ENCODE peak calls at places on chromosomes 11 and 22, in five cellular contexts. V is osteocyte; P is activated CD4-positive, alpha-beta T cell treated with anti-CD3 and anti-CD28 coated beads for 48 hours; Q is NCI-H1092 treated with DMSO at 0.1 percent for 48 hours; R is central memory CD4-positive, alpha-beta T cell. A is an unnamed sample.

GRCh38 chr11:84384637-84385227 is 1098.6 kb upstream of the CCDC90B start:
- DNase-seq in V (no peak), P (peak), Q (peak), R (no peak), A (peak)

GRCh38 chr11:328012-328411 is 7.4 kb upstream of the IFITM3 start:
- DNase-seq in V (no peak), P (no peak), Q (no peak), R (no peak), A (no peak)

GRCh38 chr22:50600541-50600940 is at the start of gene MAPK8IP2:
- DNase-seq in V (no peak), P (no peak), Q (no peak), R (no peak), A (no peak)

GRCh38 chr22:37173709-37174108 is 14.3 kb downstream of the C1QTNF6 start:
- DNase-seq in V (no peak), P (no peak), Q (no peak), R (no peak), A (no peak)

GRCh38 chr22:43305806-43306205 is 37.4 kb downstream of the SCUBE1 start:
- DNase-seq in V (no peak), P (no peak), Q (peak), R (no peak), A (no peak)

GRCh38 chr11:63920126-63920869 is 3.3 kb upstream of the RCOR2 start:
- DNase-seq in V (no peak), P (no peak), Q (no peak), R (no peak), A (no peak)

GRCh38 chr11:131845255-131845654 is 474.8 kb downstream of the NTM start:
- DNase-seq in V (no peak), P (no peak), Q (no peak), R (no peak), A (no peak)

GRCh38 chr22:30250039-30250565 is 3.5 kb upstream of the LIF start:
- DNase-seq in V (no peak), P (no peak), Q (no peak), R (no peak), A (no peak)

GRCh38 chr22:47622541-47622940 is 860.1 kb downstream of the TBC1D22A start:
- DNase-seq in V (peak), P (no peak), Q (no peak), R (no peak), A (no peak)

GRCh38 chr11:64894070-64894811 is 15.8 kb upstream of the EHD1 start:
- DNase-seq in V (peak), P (peak), Q (peak), R (peak), A (peak)

GRCh38 chr11:79543101-79543500 is 102.3 kb upstream of the TENM4 start:
- DNase-seq in V (no peak), P (no peak), Q (no peak), R (no peak), A (no peak)

GRCh38 chr22:36913431-36914382 is at the start of gene CSF2RB:
- DNase-seq in V (no peak), P (no peak), Q (no peak), R (no peak), A (no peak)

GRCh38 chr22:28435960-28436359 is 243.7 kb downstream of the TTC28 start:
- DNase-seq in V (no peak), P (no peak), Q (no peak), R (no peak), A (no peak)

GRCh38 chr11:94151903-94152677 is 23.4 kb downstream of the PANX1 start:
- DNase-seq in V (no peak), P (peak), Q (no peak), R (no peak), A (peak)

A was measured in activated naive CD4-positive, alpha-beta T cell treated with anti-CD3 and anti-CD28 coated beads for 36 hours.